ENCODE peak calls at places on chromosome 14, in six cellular contexts. T is activated T-cell treated with anti-CD3 and anti-CD28 coated beads for 4 hours; B is esophagus squamous epithelium; A is stimulated activated CD4-positive, alpha-beta T cell treated with anti-CD3 and anti-CD28 coated beads, Interleukin-15, amount 100 ng/mL, for 1 hour; P is mesendoderm; H is heart right ventricle. L is an unnamed sample.

GRCh38 chr14:68696721-68697495 is 96.0 kb downstream of the ZFP36L1 start:
- DNase-seq in H (no peak), B (no peak), A (no peak), P (no peak), T (no peak), L (no peak)

GRCh38 chr14:33016611-33017010 is 77.9 kb downstream of the NPAS3 start:
- DNase-seq in T (no peak), A (no peak), B (no peak), P (no peak), H (no peak), L (no peak)

GRCh38 chr14:22231022-22231421 is 358.0 kb downstream of the DAD1 start:
- DNase-seq in P (no peak), A (no peak), T (no peak), H (no peak), B (no peak), L (no peak)

GRCh38 chr14:65961004-65961403 is 525.2 kb upstream of the CCDC196 start:
- DNase-seq in T (peak), P (peak), A (peak), B (no peak), H (peak), L (peak)

GRCh38 chr14:38867561-38868150 is 235.4 kb downstream of the SEC23A start:
- DNase-seq in H (peak), P (peak), B (peak), T (peak), A (no peak), L (peak)

GRCh38 chr14:49769171-49769570 is 1.2 kb downstream of the KLHDC2 start:
- DNase-seq in A (no peak), B (no peak), H (no peak), P (no peak), T (no peak), L (peak)

GRCh38 chr14:20564501-20564997 is 3.7 kb upstream of the RNASE9 start:
- DNase-seq in H (no peak), A (no peak), T (no peak), P (no peak), B (no peak), L (no peak)

GRCh38 chr14:105247715-105248367 is 492 bp upstream of the BTBD6 start:
- DNase-seq in H (no peak), T (no peak), B (no peak), A (no peak), P (no peak), L (no peak)

GRCh38 chr14:104116544-104117340 is 21.6 kb upstream of the KIF26A start:
- DNase-seq in B (no peak), A (no peak), P (no peak), T (peak), H (no peak), L (peak)

GRCh38 chr14:93050761-93051160 is 65.0 kb downstream of the ITPK1 start:
- DNase-seq in H (no peak), P (no peak), A (no peak), T (no peak), B (no peak), L (no peak)

GRCh38 chr14:90943367-90943766 is 117.1 kb downstream of the RPS6KA5 start:
- DNase-seq in T (no peak), B (no peak), P (no peak), A (no peak), H (no peak), L (no peak)

GRCh38 chr14:93959239-93960107 is 16.9 kb downstream of the ASB2 start:
- DNase-seq in H (peak), A (peak), P (peak), B (peak), T (peak), L (peak)

GRCh38 chr14:98231210-98231609 is 1040.8 kb downstream of the BCL11B start:
- DNase-seq in B (no peak), H (no peak), P (peak), A (no peak), T (no peak), L (no peak)